ENCODE peak calls at places on chromosomes 2 and 18, in four cellular contexts. One of them, this sample, is unnamed.

GRCh38 chr18:7514796-7515440 is 52.2 kb upstream of the PTPRM start:
- DNase-seq in stimulated activated CD8-positive, alpha-beta memory T cell treated with anti-CD3 and anti-CD28 coated beads, Interleukin-15, amount 100 ng/mL, for 1 hour: no peak
- DNase-seq in HAP-1: no peak
- DNase-seq in NCI-H1105: no peak
- DNase-seq in this sample: no peak

GRCh38 chr2:2007551-2008501 is 263.5 kb upstream of the PXDN start:
- DNase-seq in stimulated activated CD8-positive, alpha-beta memory T cell treated with anti-CD3 and anti-CD28 coated beads, Interleukin-15, amount 100 ng/mL, for 1 hour: no peak
- DNase-seq in HAP-1: no peak
- DNase-seq in NCI-H1105: no peak
- DNase-seq in this sample: no peak

GRCh38 chr2:3170792-3171455 is 206.7 kb downstream of the EIPR1 start:
- DNase-seq in stimulated activated CD8-positive, alpha-beta memory T cell treated with anti-CD3 and anti-CD28 coated beads, Interleukin-15, amount 100 ng/mL, for 1 hour: no peak
- DNase-seq in HAP-1: no peak
- DNase-seq in NCI-H1105: no peak
- DNase-seq in this sample: no peak

GRCh38 chr2:96985630-96986385 is 572 bp downstream of the FAM178B start:
- DNase-seq in stimulated activated CD8-positive, alpha-beta memory T cell treated with anti-CD3 and anti-CD28 coated beads, Interleukin-15, amount 100 ng/mL, for 1 hour: no peak
- DNase-seq in HAP-1: no peak
- DNase-seq in NCI-H1105: no peak
- DNase-seq in this sample: no peak

GRCh38 chr2:172227719-172228118 is 125.0 kb upstream of the DLX2 start:
- DNase-seq in stimulated activated CD8-positive, alpha-beta memory T cell treated with anti-CD3 and anti-CD28 coated beads, Interleukin-15, amount 100 ng/mL, for 1 hour: no peak
- DNase-seq in HAP-1: no peak
- DNase-seq in NCI-H1105: no peak
- DNase-seq in this sample: no peak

GRCh38 chr18:51884039-51884438 is 456.0 kb upstream of the DCC start:
- DNase-seq in stimulated activated CD8-positive, alpha-beta memory T cell treated with anti-CD3 and anti-CD28 coated beads, Interleukin-15, amount 100 ng/mL, for 1 hour: no peak
- DNase-seq in HAP-1: no peak
- DNase-seq in NCI-H1105: no peak
- DNase-seq in this sample: no peak

GRCh38 chr2:145404690-145405089 is 884.8 kb upstream of the ZEB2 start:
- DNase-seq in stimulated activated CD8-positive, alpha-beta memory T cell treated with anti-CD3 and anti-CD28 coated beads, Interleukin-15, amount 100 ng/mL, for 1 hour: no peak
- DNase-seq in HAP-1: no peak
- DNase-seq in NCI-H1105: no peak
- DNase-seq in this sample: no peak

GRCh38 chr2:105802587-105802986 is 57.9 kb downstream of the NCK2 start:
- DNase-seq in stimulated activated CD8-positive, alpha-beta memory T cell treated with anti-CD3 and anti-CD28 coated beads, Interleukin-15, amount 100 ng/mL, for 1 hour: no peak
- DNase-seq in HAP-1: no peak
- DNase-seq in NCI-H1105: no peak
- DNase-seq in this sample: no peak

GRCh38 chr2:153606623-153607022 is 128.1 kb upstream of the RPRM start:
- DNase-seq in stimulated activated CD8-positive, alpha-beta memory T cell treated with anti-CD3 and anti-CD28 coated beads, Interleukin-15, amount 100 ng/mL, for 1 hour: no peak
- DNase-seq in HAP-1: no peak
- DNase-seq in NCI-H1105: no peak
- DNase-seq in this sample: no peak

GRCh38 chr2:165871025-165871424 is 77.0 kb upstream of the GALNT3 start:
- DNase-seq in stimulated activated CD8-positive, alpha-beta memory T cell treated with anti-CD3 and anti-CD28 coated beads, Interleukin-15, amount 100 ng/mL, for 1 hour: no peak
- DNase-seq in HAP-1: no peak
- DNase-seq in NCI-H1105: no peak
- DNase-seq in this sample: no peak

GRCh38 chr18:43559507-43559906 is 282.2 kb upstream of the SYT4 start:
- DNase-seq in stimulated activated CD8-positive, alpha-beta memory T cell treated with anti-CD3 and anti-CD28 coated beads, Interleukin-15, amount 100 ng/mL, for 1 hour: no peak
- DNase-seq in HAP-1: no peak
- DNase-seq in NCI-H1105: no peak
- DNase-seq in this sample: no peak

GRCh38 chr2:224982226-224982625 is 60.0 kb downstream of the DOCK10 start:
- DNase-seq in stimulated activated CD8-positive, alpha-beta memory T cell treated with anti-CD3 and anti-CD28 coated beads, Interleukin-15, amount 100 ng/mL, for 1 hour: no peak
- DNase-seq in HAP-1: no peak
- DNase-seq in NCI-H1105: no peak
- DNase-seq in this sample: no peak

GRCh38 chr2:182182436-182182835 is 196.8 kb downstream of the PPP1R1C start:
- DNase-seq in stimulated activated CD8-positive, alpha-beta memory T cell treated with anti-CD3 and anti-CD28 coated beads, Interleukin-15, amount 100 ng/mL, for 1 hour: no peak
- DNase-seq in HAP-1: no peak
- DNase-seq in NCI-H1105: no peak
- DNase-seq in this sample: no peak

GRCh38 chr18:37669991-37670534 is 104.5 kb upstream of the CELF4 start:
- DNase-seq in stimulated activated CD8-positive, alpha-beta memory T cell treated with anti-CD3 and anti-CD28 coated beads, Interleukin-15, amount 100 ng/mL, for 1 hour: no peak
- DNase-seq in HAP-1: no peak
- DNase-seq in NCI-H1105: peak; percentile 84
- DNase-seq in this sample: no peak

GRCh38 chr18:55236150-55236931 is 277.1 kb upstream of the CCDC68 start:
- DNase-seq in stimulated activated CD8-positive, alpha-beta memory T cell treated with anti-CD3 and anti-CD28 coated beads, Interleukin-15, amount 100 ng/mL, for 1 hour: no peak
- DNase-seq in HAP-1: no peak
- DNase-seq in NCI-H1105: no peak
- DNase-seq in this sample: no peak

GRCh38 chr18:63161728-63162195 is 157.8 kb downstream of the BCL2 start:
- DNase-seq in stimulated activated CD8-positive, alpha-beta memory T cell treated with anti-CD3 and anti-CD28 coated beads, Interleukin-15, amount 100 ng/mL, for 1 hour: peak; percentile 56
- DNase-seq in HAP-1: no peak
- DNase-seq in NCI-H1105: no peak
- DNase-seq in this sample: peak; percentile 75

GRCh38 chr18:23143059-23143831 is 8.0 kb downstream of the CABLES1 start:
- DNase-seq in stimulated activated CD8-positive, alpha-beta memory T cell treated with anti-CD3 and anti-CD28 coated beads, Interleukin-15, amount 100 ng/mL, for 1 hour: no peak
- DNase-seq in HAP-1: no peak
- DNase-seq in NCI-H1105: no peak
- DNase-seq in this sample: no peak

GRCh38 chr2:29987141-29987540 is 65.8 kb upstream of the ALK start:
- DNase-seq in stimulated activated CD8-positive, alpha-beta memory T cell treated with anti-CD3 and anti-CD28 coated beads, Interleukin-15, amount 100 ng/mL, for 1 hour: no peak
- DNase-seq in HAP-1: peak; percentile 7
- DNase-seq in NCI-H1105: no peak
- DNase-seq in this sample: no peak

GRCh38 chr18:22567794-22568193 is 150.1 kb upstream of the CTAGE1 start:
- DNase-seq in stimulated activated CD8-positive, alpha-beta memory T cell treated with anti-CD3 and anti-CD28 coated beads, Interleukin-15, amount 100 ng/mL, for 1 hour: no peak
- DNase-seq in HAP-1: no peak
- DNase-seq in NCI-H1105: no peak
- DNase-seq in this sample: no peak

GRCh38 chr2:167196461-167197252 is 308.4 kb downstream of the XIRP2 start:
- DNase-seq in stimulated activated CD8-positive, alpha-beta memory T cell treated with anti-CD3 and anti-CD28 coated beads, Interleukin-15, amount 100 ng/mL, for 1 hour: no peak
- DNase-seq in HAP-1: no peak
- DNase-seq in NCI-H1105: peak; percentile 67
- DNase-seq in this sample: no peak

GRCh38 chr2:237165405-237166276 is 80.0 kb downstream of the COPS8 start:
- DNase-seq in stimulated activated CD8-positive, alpha-beta memory T cell treated with anti-CD3 and anti-CD28 coated beads, Interleukin-15, amount 100 ng/mL, for 1 hour: no peak
- DNase-seq in HAP-1: no peak
- DNase-seq in NCI-H1105: no peak
- DNase-seq in this sample: no peak

GRCh38 chr2:181169459-181169858 is 189.1 kb downstream of the UBE2E3 start:
- DNase-seq in stimulated activated CD8-positive, alpha-beta memory T cell treated with anti-CD3 and anti-CD28 coated beads, Interleukin-15, amount 100 ng/mL, for 1 hour: no peak
- DNase-seq in HAP-1: no peak
- DNase-seq in NCI-H1105: no peak
- DNase-seq in this sample: no peak

GRCh38 chr2:235105821-235106359 is 154.1 kb downstream of the SH3BP4 start:
- DNase-seq in stimulated activated CD8-positive, alpha-beta memory T cell treated with anti-CD3 and anti-CD28 coated beads, Interleukin-15, amount 100 ng/mL, for 1 hour: no peak
- DNase-seq in HAP-1: no peak
- DNase-seq in NCI-H1105: no peak
- DNase-seq in this sample: no peak

GRCh38 chr18:36296591-36297418 is 708 bp upstream of the FHOD3 start:
- DNase-seq in stimulated activated CD8-positive, alpha-beta memory T cell treated with anti-CD3 and anti-CD28 coated beads, Interleukin-15, amount 100 ng/mL, for 1 hour: no peak
- DNase-seq in HAP-1: peak; percentile 80
- DNase-seq in NCI-H1105: peak; percentile 88
- DNase-seq in this sample: peak; percentile 67

GRCh38 chr2:173568054-173568453 is 213.4 kb downstream of the CDCA7 start:
- DNase-seq in stimulated activated CD8-positive, alpha-beta memory T cell treated with anti-CD3 and anti-CD28 coated beads, Interleukin-15, amount 100 ng/mL, for 1 hour: no peak
- DNase-seq in HAP-1: no peak
- DNase-seq in NCI-H1105: no peak
- DNase-seq in this sample: no peak

GRCh38 chr2:98643496-98644100 is 35.2 kb downstream of the UNC50 start:
- DNase-seq in stimulated activated CD8-positive, alpha-beta memory T cell treated with anti-CD3 and anti-CD28 coated beads, Interleukin-15, amount 100 ng/mL, for 1 hour: no peak
- DNase-seq in HAP-1: no peak
- DNase-seq in NCI-H1105: no peak
- DNase-seq in this sample: no peak

GRCh38 chr2:26035110-26035728 is 1.3 kb downstream of the RAB10 start:
- DNase-seq in stimulated activated CD8-positive, alpha-beta memory T cell treated with anti-CD3 and anti-CD28 coated beads, Interleukin-15, amount 100 ng/mL, for 1 hour: no peak
- DNase-seq in HAP-1: no peak
- DNase-seq in NCI-H1105: no peak
- DNase-seq in this sample: no peak

GRCh38 chr2:239722760-239723448 is 302.2 kb downstream of the NDUFA10 start:
- DNase-seq in stimulated activated CD8-positive, alpha-beta memory T cell treated with anti-CD3 and anti-CD28 coated beads, Interleukin-15, amount 100 ng/mL, for 1 hour: no peak
- DNase-seq in HAP-1: no peak
- DNase-seq in NCI-H1105: no peak
- DNase-seq in this sample: peak; percentile 4

GRCh38 chr2:222903234-222904220 is 42.7 kb downstream of the ACSL3 start:
- DNase-seq in stimulated activated CD8-positive, alpha-beta memory T cell treated with anti-CD3 and anti-CD28 coated beads, Interleukin-15, amount 100 ng/mL, for 1 hour: no peak
- DNase-seq in HAP-1: peak; percentile 52
- DNase-seq in NCI-H1105: no peak
- DNase-seq in this sample: peak; percentile 28

GRCh38 chr2:97742381-97742847 is 29.0 kb downstream of the ZAP70 start:
- DNase-seq in stimulated activated CD8-positive, alpha-beta memory T cell treated with anti-CD3 and anti-CD28 coated beads, Interleukin-15, amount 100 ng/mL, for 1 hour: no peak
- DNase-seq in HAP-1: no peak
- DNase-seq in NCI-H1105: no peak
- DNase-seq in this sample: no peak

GRCh38 chr18:79248495-79249078 is 147.1 kb upstream of the NFATC1 start:
- DNase-seq in stimulated activated CD8-positive, alpha-beta memory T cell treated with anti-CD3 and anti-CD28 coated beads, Interleukin-15, amount 100 ng/mL, for 1 hour: no peak
- DNase-seq in HAP-1: no peak
- DNase-seq in NCI-H1105: no peak
- DNase-seq in this sample: no peak

GRCh38 chr2:178452334-178452733 is 1.2 kb downstream of the PJVK start:
- DNase-seq in stimulated activated CD8-positive, alpha-beta memory T cell treated with anti-CD3 and anti-CD28 coated beads, Interleukin-15, amount 100 ng/mL, for 1 hour: no peak
- DNase-seq in HAP-1: no peak
- DNase-seq in NCI-H1105: no peak
- DNase-seq in this sample: no peak

GRCh38 chr18:80033181-80034067 is 810 bp upstream of the RBFA start:
- DNase-seq in stimulated activated CD8-positive, alpha-beta memory T cell treated with anti-CD3 and anti-CD28 coated beads, Interleukin-15, amount 100 ng/mL, for 1 hour: peak; percentile 42
- DNase-seq in HAP-1: no peak
- DNase-seq in NCI-H1105: no peak
- DNase-seq in this sample: no peak

GRCh38 chr2:177088542-177088941 is 124.1 kb upstream of the HNRNPA3 start:
- DNase-seq in stimulated activated CD8-positive, alpha-beta memory T cell treated with anti-CD3 and anti-CD28 coated beads, Interleukin-15, amount 100 ng/mL, for 1 hour: no peak
- DNase-seq in HAP-1: no peak
- DNase-seq in NCI-H1105: no peak
- DNase-seq in this sample: no peak

GRCh38 chr18:14221689-14222088 is 89.5 kb upstream of the ZNF519 start:
- DNase-seq in stimulated activated CD8-positive, alpha-beta memory T cell treated with anti-CD3 and anti-CD28 coated beads, Interleukin-15, amount 100 ng/mL, for 1 hour: no peak
- DNase-seq in HAP-1: no peak
- DNase-seq in NCI-H1105: no peak
- DNase-seq in this sample: no peak

GRCh38 chr18:76709659-76710645 is 112.4 kb upstream of the ZNF236 start:
- DNase-seq in stimulated activated CD8-positive, alpha-beta memory T cell treated with anti-CD3 and anti-CD28 coated beads, Interleukin-15, amount 100 ng/mL, for 1 hour: peak; percentile 19
- DNase-seq in HAP-1: peak; percentile 66
- DNase-seq in NCI-H1105: peak; percentile 59
- DNase-seq in this sample: peak; percentile 85

GRCh38 chr2:4174796-4175195 is 471.4 kb downstream of the DCDC2C start:
- DNase-seq in stimulated activated CD8-positive, alpha-beta memory T cell treated with anti-CD3 and anti-CD28 coated beads, Interleukin-15, amount 100 ng/mL, for 1 hour: no peak
- DNase-seq in HAP-1: no peak
- DNase-seq in NCI-H1105: no peak
- DNase-seq in this sample: no peak

GRCh38 chr2:229164545-229165249 is 106.4 kb downstream of the PID1 start:
- DNase-seq in stimulated activated CD8-positive, alpha-beta memory T cell treated with anti-CD3 and anti-CD28 coated beads, Interleukin-15, amount 100 ng/mL, for 1 hour: no peak
- DNase-seq in HAP-1: no peak
- DNase-seq in NCI-H1105: no peak
- DNase-seq in this sample: no peak

GRCh38 chr2:169360984-169361705 is 1.2 kb downstream of the LRP2 start:
- DNase-seq in stimulated activated CD8-positive, alpha-beta memory T cell treated with anti-CD3 and anti-CD28 coated beads, Interleukin-15, amount 100 ng/mL, for 1 hour: no peak
- DNase-seq in HAP-1: no peak
- DNase-seq in NCI-H1105: no peak
- DNase-seq in this sample: no peak

GRCh38 chr2:19857806-19858205 is 44.0 kb downstream of the TTC32 start:
- DNase-seq in stimulated activated CD8-positive, alpha-beta memory T cell treated with anti-CD3 and anti-CD28 coated beads, Interleukin-15, amount 100 ng/mL, for 1 hour: no peak
- DNase-seq in HAP-1: no peak
- DNase-seq in NCI-H1105: no peak
- DNase-seq in this sample: no peak

This sample was measured in uterus.